ENCODE peak calls at places on chromosomes 2 and 18, in four cellular contexts. T is gastrocnemius medialis; Y is activated CD8-positive, alpha-beta memory T cell treated with anti-CD3 and anti-CD28 coated beads, Interleukin-2, amount 50 U/mL, for 48 hours; J is endothelial cell of umbilical vein. U is an unnamed sample.

GRCh38 chr18:78293516-78293915 is 686.1 kb upstream of the SALL3 start:
- DNase-seq in T (no peak), Y (no peak), J (no peak), U (no peak)

GRCh38 chr18:49486617-49486958 is 446 bp downstream of the C18orf32 start:
- DNase-seq in T (no peak), Y (no peak), J (no peak), U (no peak)

GRCh38 chr2:234033174-234033573 is 17.3 kb upstream of the SPP2 start:
- DNase-seq in T (no peak), Y (no peak), J (no peak), U (no peak)

GRCh38 chr2:79573895-79574674 is 61.2 kb downstream of the CTNNA2 start:
- DNase-seq in T (no peak), Y (no peak), J (no peak), U (no peak)

GRCh38 chr2:86510436-86510933 is 52.8 kb downstream of the CHMP3 start:
- DNase-seq in T (no peak), Y (no peak), J (no peak), U (no peak)

GRCh38 chr2:96556441-96557330 is 20.1 kb downstream of the ARID5A start:
- DNase-seq in T (no peak), Y (peak), J (peak), U (no peak)

GRCh38 chr2:20227894-20228505 is 3.1 kb upstream of the SDC1 start:
- DNase-seq in T (no peak), Y (peak), J (no peak), U (no peak)

GRCh38 chr2:65880451-65880850 is 448.1 kb upstream of the SPRED2 start:
- DNase-seq in T (no peak), Y (no peak), J (no peak), U (no peak)

GRCh38 chr2:100615471-100615870 is 52.7 kb downstream of the PDCL3 start:
- DNase-seq in T (no peak), Y (peak), J (no peak), U (peak)

GRCh38 chr18:41457730-41458129 is 497.3 kb upstream of the PIK3C3 start:
- DNase-seq in T (no peak), Y (no peak), J (no peak), U (no peak)

GRCh38 chr2:158228943-158229508 is 127.3 kb downstream of the UPP2 start:
- DNase-seq in T (no peak), Y (no peak), J (no peak), U (no peak)

GRCh38 chr18:77223653-77224052 is 26.0 kb upstream of the GALR1 start:
- DNase-seq in T (no peak), Y (no peak), J (no peak), U (no peak)

GRCh38 chr2:184769686-184770085 is 171.4 kb downstream of the ZNF804A start:
- DNase-seq in T (no peak), Y (no peak), J (no peak), U (no peak)

GRCh38 chr18:48997985-48998831 is 47.4 kb upstream of the SMAD7 start:
- DNase-seq in T (no peak), Y (no peak), J (peak), U (no peak)

GRCh38 chr18:57497372-57498294 is 62.5 kb downstream of the ONECUT2 start:
- DNase-seq in T (peak), Y (no peak), J (no peak), U (no peak)

GRCh38 chr2:64222351-64222750 is 78.1 kb upstream of the PELI1 start:
- DNase-seq in T (no peak), Y (no peak), J (peak), U (no peak)

GRCh38 chr2:16142383-16143361 is 202.3 kb downstream of the MYCN start:
- DNase-seq in T (no peak), Y (no peak), J (no peak), U (peak)

U was measured in ecto neural progenitor cell.